ENCODE peak calls at places on chromosomes 3 and 15, in six cellular contexts. G, B, P, N, X and Z are unnamed samples.

GRCh38 chr3:103629391-103629790 is 1194.6 kb downstream of the ZPLD1 start:
- DNase-seq in G (no peak), B (no peak), P (no peak), N (no peak), X (no peak), Z (no peak)

GRCh38 chr3:74129056-74129455 is 485.4 kb downstream of the CNTN3 start:
- DNase-seq in G (no peak), B (no peak), P (no peak), N (no peak), X (no peak), Z (no peak)

GRCh38 chr3:118945834-118946233 is 88.8 kb downstream of the IGSF11 start:
- DNase-seq in G (no peak), B (no peak), P (no peak), N (no peak), X (no peak), Z (no peak)

GRCh38 chr15:92883643-92884458 is 16.3 kb upstream of the CHD2 start:
- DNase-seq in G (peak; percentile 53), B (peak; percentile 65), P (peak; percentile 46), N (no peak), X (no peak), Z (no peak)

GRCh38 chr3:163196815-163197214 is 1700.2 kb downstream of the OTOL1 start:
- DNase-seq in G (no peak), B (no peak), P (no peak), N (no peak), X (no peak), Z (no peak)

GRCh38 chr3:184771158-184771730 is 40.7 kb upstream of the VPS8 start:
- DNase-seq in G (no peak), B (peak; percentile 43), P (no peak), N (no peak), X (no peak), Z (no peak)

GRCh38 chr3:164604687-164605086 is 473.6 kb downstream of the SI start:
- DNase-seq in G (no peak), B (no peak), P (no peak), N (no peak), X (no peak), Z (no peak)

GRCh38 chr3:195451373-195452000 is 8.7 kb upstream of the ACAP2 start:
- DNase-seq in G (no peak), B (peak; percentile 19), P (no peak), N (no peak), X (no peak), Z (no peak)

GRCh38 chr3:10986592-10986991 is 6.0 kb upstream of the SLC6A1 start:
- DNase-seq in G (no peak), B (no peak), P (no peak), N (no peak), X (no peak), Z (no peak)

GRCh38 chr3:9934235-9934621 is 594 bp downstream of the CRELD1 start:
- DNase-seq in G (no peak), B (no peak), P (no peak), N (no peak), X (no peak), Z (no peak)

GRCh38 chr15:20356444-20357138 is 185.0 kb downstream of the GOLGA6L6 start:
- DNase-seq in G (no peak), B (peak; percentile 95), P (peak; percentile 54), N (peak; percentile 56), X (peak; percentile 43), Z (peak; percentile 55)

GRCh38 chr15:20352241-20353200 is 189.1 kb downstream of the GOLGA6L6 start:
- DNase-seq in G (no peak), B (peak; percentile 92), P (no peak), N (no peak), X (no peak), Z (no peak)

GRCh38 chr15:20351448-20351961 is 190.1 kb downstream of the GOLGA6L6 start:
- DNase-seq in G (no peak), B (peak; percentile 78), P (no peak), N (peak; percentile 23), X (no peak), Z (no peak)

GRCh38 chr15:20355256-20355868 is 186.2 kb downstream of the GOLGA6L6 start:
- DNase-seq in G (no peak), B (peak; percentile 87), P (no peak), N (no peak), X (no peak), Z (no peak)

GRCh38 chr15:20353966-20354883 is 187.4 kb downstream of the GOLGA6L6 start:
- DNase-seq in G (no peak), B (peak; percentile 53), P (no peak), N (no peak), X (no peak), Z (no peak)
- H3K9me3 ChIP-seq in G (peaks cover 13% of the 10 kb centered on the region), B (peaks cover 20% of the 10 kb centered on the region), P (no peaks in the 10 kb centered on the region), N (no peaks in the 10 kb centered on the region), X (no peaks in the 10 kb centered on the region), Z (no peaks in the 10 kb centered on the region)

DNA sequence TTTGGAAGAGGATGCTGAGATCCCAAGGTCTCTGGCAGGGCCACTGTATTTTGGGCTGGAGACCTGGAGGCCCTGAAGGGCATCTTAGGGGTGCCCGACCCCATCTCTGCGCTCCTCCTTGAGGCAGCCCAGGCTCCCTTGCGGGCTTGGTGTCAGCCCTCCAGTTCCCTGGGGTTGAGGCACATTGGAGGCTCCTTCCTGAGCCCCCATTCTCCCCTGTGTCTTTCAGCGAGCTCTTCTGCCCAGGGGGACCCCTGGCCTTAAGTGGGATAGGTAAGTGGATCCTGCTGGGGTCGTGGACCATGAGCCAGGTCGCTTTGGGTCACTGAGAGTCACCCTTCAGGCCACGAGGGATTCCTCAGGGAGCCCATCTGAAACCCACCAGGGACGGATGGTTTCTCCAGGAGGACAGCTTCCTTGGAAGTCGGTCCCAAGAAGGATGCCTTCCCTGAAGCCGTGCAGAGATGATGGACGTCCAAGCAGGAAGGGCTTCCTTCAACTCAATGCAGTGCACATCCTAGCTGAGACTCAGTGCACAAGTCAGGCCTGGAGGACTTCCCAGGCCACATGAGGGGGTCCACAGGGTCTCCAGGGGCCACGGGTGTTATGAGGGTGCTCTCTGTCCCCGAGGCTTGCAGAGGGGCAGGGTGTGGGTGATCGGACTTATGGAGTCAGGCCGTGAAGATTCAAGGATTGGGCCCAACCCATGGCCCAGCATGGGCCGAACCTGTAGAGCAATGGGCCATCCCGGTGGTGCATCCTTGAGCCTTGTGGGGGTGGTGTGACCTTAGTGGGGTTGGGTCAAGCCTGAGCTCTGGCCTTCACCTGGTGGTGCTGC is 224.3 kb downstream of the SNRPN start:
- DNase-seq in G (no peak), B (peak; percentile 36), P (no peak), N (peak; percentile 5), X (no peak), Z (no peak)
- H3K9me3 ChIP-seq in G (peaks cover 16% of the 10 kb centered on the region), B (no peaks in the 10 kb centered on the region), P (no peaks in the 10 kb centered on the region), N (no peaks in the 10 kb centered on the region), X (peaks cover 14% of the 10 kb centered on the region), Z (no peaks in the 10 kb centered on the region)

GRCh38 chr15:78097667-78098066 is 5.3 kb downstream of the SH2D7 start:
- DNase-seq in G (no peak), B (no peak), P (no peak), N (peak; percentile 9), X (no peak), Z (no peak)
- H3K9me3 ChIP-seq in G (no peaks in the 10 kb centered on the region), B (no peaks in the 10 kb centered on the region), P (no peaks in the 10 kb centered on the region), N (no peaks in the 10 kb centered on the region), X (no peaks in the 10 kb centered on the region), Z (no peaks in the 10 kb centered on the region)

GRCh38 chr3:44722103-44722401 is 7.4 kb upstream of the ZNF501 start:
- DNase-seq in G (no peak), B (no peak), P (no peak), N (no peak), X (no peak), Z (no peak)
- H3K9me3 ChIP-seq in G (peaks cover 67% of the 10 kb centered on the region), B (peaks cover 47% of the 10 kb centered on the region), P (peaks cover 44% of the 10 kb centered on the region), N (peaks cover 75% of the 10 kb centered on the region), X (peaks cover 97% of the 10 kb centered on the region), Z (peaks cover 51% of the 10 kb centered on the region)

DNA sequence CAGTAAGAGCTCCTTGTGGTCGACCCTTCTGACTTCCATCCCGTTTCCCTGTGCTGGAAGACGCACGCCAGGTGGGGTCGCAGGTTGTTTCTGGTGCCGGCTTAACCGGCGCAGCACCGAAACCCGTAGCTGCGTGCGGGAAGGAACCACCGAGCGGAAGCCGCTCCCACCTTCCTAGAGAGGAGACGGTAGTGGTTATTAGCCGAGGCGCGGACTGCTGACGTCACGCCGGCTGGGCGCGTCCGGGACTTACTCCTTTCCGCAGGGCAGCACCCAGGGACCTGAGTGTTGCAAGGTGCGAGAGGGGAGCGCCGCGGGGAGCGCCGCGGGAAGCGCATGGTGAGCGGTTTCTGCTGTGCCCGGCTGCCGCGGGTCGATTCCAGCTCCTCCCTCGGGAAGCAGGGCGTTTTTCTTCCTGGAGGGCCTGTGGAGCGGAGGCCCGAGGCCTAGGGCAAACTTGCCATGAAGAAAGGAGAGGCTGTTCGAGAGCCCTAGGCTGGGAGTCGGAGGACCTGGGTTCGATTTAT is at the start of gene ZNF501:
- DNase-seq in G (peak; percentile 88), B (peak; percentile 93), P (no peak), N (peak; percentile 85), X (peak; percentile 91), Z (peak; percentile 72)
- H3K9me3 ChIP-seq in G (peaks cover 65% of the 10 kb centered on the region), B (peaks cover 35% of the 10 kb centered on the region), P (peaks cover 28% of the 10 kb centered on the region), N (peaks cover 41% of the 10 kb centered on the region), X (peaks cover 69% of the 10 kb centered on the region), Z (peaks cover 29% of the 10 kb centered on the region)

DNA sequence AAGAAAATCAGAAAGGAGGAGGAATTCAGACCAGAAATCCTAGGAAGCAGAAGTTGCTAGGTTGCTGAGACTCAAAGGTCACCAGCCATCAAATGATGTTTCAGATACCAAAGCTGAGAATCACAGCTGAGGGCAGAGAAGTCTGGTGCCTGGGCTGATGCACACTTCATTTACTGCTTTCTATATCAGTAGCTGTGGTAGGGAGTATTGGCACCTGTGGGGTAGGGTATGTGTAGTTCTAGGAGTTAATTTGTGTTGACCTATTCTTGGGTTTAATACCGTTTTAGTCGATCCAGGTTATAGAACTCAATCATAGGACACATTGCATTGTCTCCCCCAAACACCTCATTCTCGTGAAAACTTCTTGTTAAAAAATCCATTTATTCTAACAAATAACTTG is 529.6 kb downstream of the AGBL1 start:
- DNase-seq in G (no peak), B (no peak), P (no peak), N (no peak), X (no peak), Z (no peak)
- H3K9me3 ChIP-seq in G (no peaks in the 10 kb centered on the region), B (no peaks in the 10 kb centered on the region), P (no peaks in the 10 kb centered on the region), N (no peaks in the 10 kb centered on the region), X (no peaks in the 10 kb centered on the region), Z (no peaks in the 10 kb centered on the region)

DNA sequence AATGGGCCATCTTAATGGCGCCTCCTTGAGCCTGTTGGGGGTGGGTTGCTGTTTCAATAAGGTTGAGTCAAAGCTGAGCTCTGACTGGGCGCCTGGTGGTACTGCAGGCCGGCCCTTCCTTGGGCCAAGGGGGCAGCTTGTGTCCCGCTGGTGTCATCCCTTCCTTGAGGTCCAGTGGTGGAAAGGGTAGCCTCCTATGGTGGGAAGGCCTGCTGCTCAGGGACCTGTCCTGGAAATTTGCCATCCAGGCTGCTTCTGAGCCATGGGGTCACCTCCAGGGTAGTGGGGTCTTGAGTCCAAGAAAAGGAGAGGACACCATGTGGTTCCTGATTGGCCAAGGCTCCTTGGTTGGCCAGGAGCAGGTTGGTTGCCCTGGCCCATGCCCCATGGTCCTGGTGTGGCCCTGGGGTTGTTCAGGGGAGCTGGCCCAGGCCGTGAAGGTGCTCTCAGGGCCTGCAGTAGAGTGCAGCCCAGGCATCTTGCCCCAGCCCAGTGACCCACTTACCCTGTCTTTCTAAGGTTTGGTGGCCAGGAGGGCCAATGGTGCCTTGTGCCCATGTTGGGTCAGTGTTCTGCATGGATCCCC is 188.7 kb downstream of the UBE3A start:
- DNase-seq in G (no peak), B (peak; percentile 66), P (no peak), N (no peak), X (no peak), Z (no peak)
- H3K9me3 ChIP-seq in G (peaks cover 46% of the 10 kb centered on the region), B (no peaks in the 10 kb centered on the region), P (no peaks in the 10 kb centered on the region), N (no peaks in the 10 kb centered on the region), X (no peaks in the 10 kb centered on the region), Z (no peaks in the 10 kb centered on the region)

GRCh38 chr15:25068696-25069095 is 113.9 kb downstream of the SNRPN start:
- DNase-seq in G (no peak), B (no peak), P (no peak), N (no peak), X (no peak), Z (no peak)
- H3K9me3 ChIP-seq in G (peaks cover 99% of the 10 kb centered on the region), B (peaks cover 95% of the 10 kb centered on the region), P (peaks cover 76% of the 10 kb centered on the region), N (peaks cover 66% of the 10 kb centered on the region), X (peaks cover 98% of the 10 kb centered on the region), Z (peaks cover 66% of the 10 kb centered on the region)

GRCh38 chr15:25242957-25243799 is 195.6 kb downstream of the UBE3A start:
- DNase-seq in G (no peak), B (peak; percentile 68), P (no peak), N (peak; percentile 11), X (no peak), Z (no peak)
- H3K9me3 ChIP-seq in G (peaks cover 56% of the 10 kb centered on the region), B (no peaks in the 10 kb centered on the region), P (no peaks in the 10 kb centered on the region), N (no peaks in the 10 kb centered on the region), X (no peaks in the 10 kb centered on the region), Z (no peaks in the 10 kb centered on the region)